ENCODE peak calls at places on chromosomes 4 and X, in five cellular contexts. One of them, this sample, is unnamed.
A peak's percentile ranks its signal among the peaks of the same experiment; 100 is the strongest.

GRCh38 chrX:119041175-119041574 is 31.6 kb upstream of the CT47C1 start:
- DNase-seq in fibroblast of lung: peak; percentile 91
- DNase-seq in OCI-LY7: no peak
- DNase-seq in suprapubic skin: no peak
- DNase-seq in cardiac fibroblast: peak; percentile 88
- DNase-seq in this sample: peak; percentile 82

GRCh38 chr4:120132935-120133334 is 66.3 kb upstream of the MAD2L1 start:
- DNase-seq in cardiac fibroblast: peak; percentile 2
- DNase-seq in suprapubic skin: no peak
- DNase-seq in fibroblast of lung: peak; percentile 46
- DNase-seq in OCI-LY7: peak; percentile 35
- DNase-seq in this sample: no peak

GRCh38 chrX:139508099-139508498 is 22.4 kb upstream of the F9 start:
- DNase-seq in suprapubic skin: no peak
- DNase-seq in fibroblast of lung: no peak
- DNase-seq in cardiac fibroblast: no peak
- DNase-seq in OCI-LY7: no peak
- DNase-seq in this sample: no peak

GRCh38 chr4:6875431-6875831 is 34.2 kb upstream of the TBC1D14 start:
- DNase-seq in fibroblast of lung: no peak
- DNase-seq in suprapubic skin: no peak
- DNase-seq in OCI-LY7: peak; percentile 17
- DNase-seq in cardiac fibroblast: no peak
- DNase-seq in this sample: no peak

GRCh38 chr4:145098675-145099037 is 545 bp downstream of the ABCE1 start:
- DNase-seq in cardiac fibroblast: peak; percentile 58
- DNase-seq in OCI-LY7: no peak
- DNase-seq in suprapubic skin: no peak
- DNase-seq in fibroblast of lung: peak; percentile 63
- DNase-seq in this sample: peak; percentile 64

GRCh38 chrX:16278927-16279326 is 111.6 kb downstream of the MAGEB17 start:
- DNase-seq in suprapubic skin: no peak
- DNase-seq in cardiac fibroblast: no peak
- DNase-seq in OCI-LY7: no peak
- DNase-seq in fibroblast of lung: no peak
- DNase-seq in this sample: no peak

GRCh38 chr4:78704981-78705757 is 71.0 kb upstream of the BMP2K start:
- DNase-seq in cardiac fibroblast: peak; percentile 69
- DNase-seq in OCI-LY7: no peak
- DNase-seq in fibroblast of lung: peak; percentile 78
- DNase-seq in suprapubic skin: no peak
- DNase-seq in this sample: peak; percentile 70

GRCh38 chrX:39396358-39396995 is 595.2 kb downstream of the MID1IP1 start:
- DNase-seq in suprapubic skin: no peak
- DNase-seq in fibroblast of lung: no peak
- DNase-seq in cardiac fibroblast: no peak
- DNase-seq in OCI-LY7: no peak
- DNase-seq in this sample: no peak

GRCh38 chrX:45758738-45759397 is 558.2 kb upstream of the DIPK2B start:
- DNase-seq in fibroblast of lung: no peak
- DNase-seq in suprapubic skin: no peak
- DNase-seq in OCI-LY7: no peak
- DNase-seq in cardiac fibroblast: no peak
- DNase-seq in this sample: peak; percentile 56

GRCh38 chrX:120120223-120120622 is 4.5 kb upstream of the RHOXF1 start:
- DNase-seq in OCI-LY7: no peak
- DNase-seq in cardiac fibroblast: no peak
- DNase-seq in fibroblast of lung: peak; percentile 8
- DNase-seq in suprapubic skin: no peak
- DNase-seq in this sample: no peak

GRCh38 chrX:9465380-9466114 is 689 bp downstream of the TBL1X start:
- DNase-seq in cardiac fibroblast: peak; percentile 6
- DNase-seq in OCI-LY7: peak; percentile 22
- DNase-seq in fibroblast of lung: no peak
- DNase-seq in suprapubic skin: no peak
- DNase-seq in this sample: no peak

GRCh38 chr4:71593306-71593705 is 190.6 kb downstream of the GC start:
- DNase-seq in cardiac fibroblast: no peak
- DNase-seq in OCI-LY7: no peak
- DNase-seq in suprapubic skin: no peak
- DNase-seq in fibroblast of lung: no peak
- DNase-seq in this sample: no peak

GRCh38 chrX:95382799-95383198 is 1301.8 kb upstream of the DIAPH2 start:
- DNase-seq in OCI-LY7: no peak
- DNase-seq in fibroblast of lung: no peak
- DNase-seq in suprapubic skin: no peak
- DNase-seq in cardiac fibroblast: no peak
- DNase-seq in this sample: no peak

GRCh38 chr4:63693321-63693720 is 715.9 kb downstream of the TECRL start:
- DNase-seq in OCI-LY7: no peak
- DNase-seq in fibroblast of lung: no peak
- DNase-seq in suprapubic skin: no peak
- DNase-seq in cardiac fibroblast: peak; percentile 33
- DNase-seq in this sample: no peak

GRCh38 chrX:1480082-1480785 is 27.5 kb upstream of the ASMTL start:
- DNase-seq in suprapubic skin: peak; percentile 17
- DNase-seq in OCI-LY7: no peak
- DNase-seq in cardiac fibroblast: no peak
- DNase-seq in fibroblast of lung: no peak
- DNase-seq in this sample: no peak

GRCh38 chrX:136954930-136955329 is 74.4 kb upstream of the RBMX start:
- DNase-seq in suprapubic skin: no peak
- DNase-seq in cardiac fibroblast: peak; percentile 60
- DNase-seq in OCI-LY7: peak; percentile 17
- DNase-seq in fibroblast of lung: peak; percentile 55
- DNase-seq in this sample: peak; percentile 44

GRCh38 chrX:21745756-21746155 is 12.2 kb downstream of the SMPX start:
- DNase-seq in cardiac fibroblast: peak; percentile 27
- DNase-seq in fibroblast of lung: peak; percentile 40
- DNase-seq in suprapubic skin: no peak
- DNase-seq in OCI-LY7: peak; percentile 19
- DNase-seq in this sample: peak; percentile 29

GRCh38 chrX:26070882-26071281 is 67.3 kb upstream of the MAGEB18 start:
- DNase-seq in suprapubic skin: no peak
- DNase-seq in cardiac fibroblast: no peak
- DNase-seq in OCI-LY7: no peak
- DNase-seq in fibroblast of lung: no peak
- DNase-seq in this sample: no peak

GRCh38 chrX:149003863-149004660 is 501.0 kb downstream of the IDS start:
- DNase-seq in OCI-LY7: no peak
- DNase-seq in suprapubic skin: no peak
- DNase-seq in fibroblast of lung: no peak
- DNase-seq in cardiac fibroblast: peak; percentile 32
- DNase-seq in this sample: peak; percentile 7

GRCh38 chrX:70998402-70999027 is 67.6 kb upstream of the SLC7A3 start:
- DNase-seq in fibroblast of lung: peak; percentile 66
- DNase-seq in cardiac fibroblast: peak; percentile 73
- DNase-seq in OCI-LY7: peak; percentile 46
- DNase-seq in suprapubic skin: no peak
- DNase-seq in this sample: peak; percentile 43

GRCh38 chrX:43940811-43941210 is 32.4 kb downstream of the NDP start:
- DNase-seq in cardiac fibroblast: peak; percentile 54
- DNase-seq in fibroblast of lung: peak; percentile 61
- DNase-seq in OCI-LY7: no peak
- DNase-seq in suprapubic skin: no peak
- DNase-seq in this sample: peak; percentile 54

GRCh38 chr4:176593943-176594342 is 198.8 kb downstream of the VEGFC start:
- DNase-seq in OCI-LY7: no peak
- DNase-seq in suprapubic skin: no peak
- DNase-seq in fibroblast of lung: no peak
- DNase-seq in cardiac fibroblast: no peak
- DNase-seq in this sample: no peak

GRCh38 chr4:118190903-118191302 is 156.6 kb downstream of the NDST3 start:
- DNase-seq in OCI-LY7: no peak
- DNase-seq in cardiac fibroblast: no peak
- DNase-seq in suprapubic skin: no peak
- DNase-seq in fibroblast of lung: no peak
- DNase-seq in this sample: no peak

GRCh38 chrX:14039344-14039743 is 9.7 kb upstream of the GEMIN8 start:
- DNase-seq in fibroblast of lung: peak; percentile 45
- DNase-seq in cardiac fibroblast: peak; percentile 40
- DNase-seq in OCI-LY7: peak; percentile 59
- DNase-seq in suprapubic skin: no peak
- DNase-seq in this sample: peak; percentile 50

GRCh38 chr4:140095694-140096482 is 58.1 kb downstream of the MAML3 start:
- DNase-seq in fibroblast of lung: peak; percentile 97
- DNase-seq in OCI-LY7: peak; percentile 8
- DNase-seq in suprapubic skin: no peak
- DNase-seq in cardiac fibroblast: peak; percentile 95
- DNase-seq in this sample: peak; percentile 97

GRCh38 chr4:866761-867390 is 40.9 kb upstream of the CPLX1 start:
- DNase-seq in cardiac fibroblast: no peak
- DNase-seq in suprapubic skin: no peak
- DNase-seq in OCI-LY7: no peak
- DNase-seq in fibroblast of lung: peak; percentile 3
- DNase-seq in this sample: peak; percentile 32

GRCh38 chr4:186724861-186725419 is 1.3 kb upstream of the FAT1 start:
- DNase-seq in suprapubic skin: no peak
- DNase-seq in cardiac fibroblast: peak; percentile 29
- DNase-seq in OCI-LY7: no peak
- DNase-seq in fibroblast of lung: peak; percentile 46
- DNase-seq in this sample: peak; percentile 65

GRCh38 chr4:15231265-15232091 is 196.4 kb upstream of the C1QTNF7 start:
- DNase-seq in cardiac fibroblast: peak; percentile 91
- DNase-seq in fibroblast of lung: peak; percentile 93
- DNase-seq in suprapubic skin: peak; percentile 83
- DNase-seq in OCI-LY7: peak; percentile 79
- DNase-seq in this sample: peak; percentile 91

DNA sequence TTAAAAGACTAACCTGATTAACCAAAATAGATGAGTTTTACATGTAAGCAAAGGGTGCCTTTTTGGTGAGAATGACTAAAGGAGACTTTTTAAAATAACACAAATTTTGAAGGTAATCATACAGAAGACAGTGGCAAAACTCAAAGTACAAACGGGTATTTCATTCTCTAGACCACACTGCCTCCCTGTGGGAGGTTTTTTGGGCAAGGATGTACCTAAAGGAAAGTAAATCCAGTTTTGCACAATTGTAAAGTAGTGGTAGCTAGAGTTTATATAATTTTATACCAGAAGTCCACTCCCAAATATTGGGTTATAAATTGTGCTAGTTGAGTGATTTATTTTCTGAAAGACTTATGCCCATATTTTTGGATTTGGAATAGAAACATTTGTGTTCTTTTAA is 201.0 kb downstream of the PAPSS1 start:
- DNase-seq in cardiac fibroblast: peak; percentile 47
- DNase-seq in OCI-LY7: peak; percentile 1
- DNase-seq in fibroblast of lung: peak; percentile 18
- DNase-seq in suprapubic skin: no peak
- DNase-seq in this sample: peak; percentile 50
- TF ChIP-seq CTCF in cardiac fibroblast: peak; percentile 31
- TF ChIP-seq CTCF in OCI-LY7: peak; percentile 48
- TF ChIP-seq CTCF in fibroblast of lung: peak; percentile 29
- TF ChIP-seq CTCF in suprapubic skin: peak; percentile 26
- TF ChIP-seq CTCF in this sample: peak; percentile 53

GRCh38 chrX:24055043-24055356 is 244 bp downstream of the EIF2S3 start:
- DNase-seq in cardiac fibroblast: no peak
- DNase-seq in OCI-LY7: no peak
- DNase-seq in suprapubic skin: no peak
- DNase-seq in fibroblast of lung: no peak
- DNase-seq in this sample: no peak
- H3K4me3 ChIP-seq in cardiac fibroblast: no peak overlapping the region
- H3K4me3 ChIP-seq in OCI-LY7: no peak overlapping the region
- H3K4me3 ChIP-seq in suprapubic skin: no peak overlapping the region
- H3K4me3 ChIP-seq in fibroblast of lung: no peak overlapping the region
- H3K4me3 ChIP-seq in this sample: peak overlapping the region; percentile 80

GRCh38 chrX:12352922-12353321 is 214.6 kb downstream of the FRMPD4 start:
- DNase-seq in suprapubic skin: no peak
- DNase-seq in OCI-LY7: no peak
- DNase-seq in fibroblast of lung: no peak
- DNase-seq in cardiac fibroblast: no peak
- DNase-seq in this sample: no peak

GRCh38 chrX:12344954-12345353 is 206.7 kb downstream of the FRMPD4 start:
- DNase-seq in suprapubic skin: no peak
- DNase-seq in fibroblast of lung: no peak
- DNase-seq in OCI-LY7: no peak
- DNase-seq in cardiac fibroblast: no peak
- DNase-seq in this sample: no peak

DNA sequence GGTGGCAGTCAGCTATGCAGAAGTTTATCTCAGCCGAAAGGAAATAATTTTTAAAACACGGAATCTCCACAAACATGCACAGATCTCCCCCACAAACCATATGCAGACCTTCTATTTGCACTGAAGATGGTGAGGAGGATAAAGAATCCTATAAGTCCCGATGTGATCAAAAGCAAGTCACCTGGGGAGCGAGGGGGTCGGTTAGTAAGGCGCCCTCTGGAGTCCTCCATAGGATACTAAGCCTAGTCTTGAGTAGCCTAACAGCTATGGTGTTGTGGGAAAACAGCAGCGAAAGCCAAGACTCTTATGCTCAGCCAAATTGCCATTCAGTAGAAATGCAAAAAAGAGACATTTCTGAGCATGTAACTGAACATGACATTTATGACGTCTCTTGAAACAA is 210.9 kb downstream of the FRMPD4 start:
- DNase-seq in OCI-LY7: peak; percentile 1
- DNase-seq in cardiac fibroblast: no peak
- DNase-seq in fibroblast of lung: no peak
- DNase-seq in suprapubic skin: no peak
- DNase-seq in this sample: no peak
- TF ChIP-seq CTCF in OCI-LY7: peak; percentile 26
- TF ChIP-seq CTCF in cardiac fibroblast: no peak
- TF ChIP-seq CTCF in fibroblast of lung: no peak
- TF ChIP-seq CTCF in suprapubic skin: no peak
- TF ChIP-seq CTCF in this sample: no peak

GRCh38 chr4:17437396-17437795 is 74.5 kb downstream of the QDPR start:
- DNase-seq in cardiac fibroblast: no peak
- DNase-seq in fibroblast of lung: no peak
- DNase-seq in OCI-LY7: no peak
- DNase-seq in suprapubic skin: no peak
- DNase-seq in this sample: no peak

GRCh38 chr4:17436750-17437090 is 75.2 kb downstream of the QDPR start:
- DNase-seq in suprapubic skin: no peak
- DNase-seq in fibroblast of lung: no peak
- DNase-seq in cardiac fibroblast: no peak
- DNase-seq in OCI-LY7: no peak
- DNase-seq in this sample: no peak
- H3K4me3 ChIP-seq in suprapubic skin: no peak overlapping the region
- H3K4me3 ChIP-seq in fibroblast of lung: no peak overlapping the region
- H3K4me3 ChIP-seq in cardiac fibroblast: no peak overlapping the region
- H3K4me3 ChIP-seq in OCI-LY7: no peak overlapping the region
- H3K4me3 ChIP-seq in this sample: no peak overlapping the region

DNA sequence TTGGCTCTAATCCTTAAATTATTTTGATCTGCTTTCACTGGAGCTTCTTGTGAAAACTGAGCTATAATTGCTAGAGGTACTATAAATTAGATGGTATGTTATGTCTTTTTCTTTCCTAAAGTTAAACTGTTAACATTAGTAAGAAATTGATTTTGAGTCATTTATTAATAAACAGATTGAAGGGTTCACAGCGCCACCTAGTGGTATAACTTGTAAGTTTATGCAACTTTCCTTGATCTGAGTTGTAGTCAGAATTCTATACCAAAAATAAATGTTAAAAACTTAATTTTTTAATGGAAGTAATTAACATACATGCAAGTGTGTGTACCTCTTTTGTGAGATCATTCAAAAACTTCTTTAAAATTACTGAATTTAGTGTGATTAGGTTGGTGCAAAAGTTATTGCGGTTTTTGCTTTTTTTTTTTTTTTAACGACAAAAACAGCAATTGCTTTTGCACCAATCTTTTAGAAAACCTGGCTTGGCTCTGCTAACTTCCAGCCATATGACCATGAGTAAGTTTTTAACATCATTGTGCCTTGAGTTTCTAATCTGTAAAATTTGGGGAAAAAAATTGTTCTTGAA is 151.5 kb downstream of the CENPC start:
- DNase-seq in suprapubic skin: no peak
- DNase-seq in OCI-LY7: peak; percentile 59
- DNase-seq in fibroblast of lung: peak; percentile 55
- DNase-seq in cardiac fibroblast: peak; percentile 58
- DNase-seq in this sample: peak; percentile 61
- TF ChIP-seq CTCF in suprapubic skin: peak; percentile 40
- TF ChIP-seq CTCF in OCI-LY7: peak; percentile 95
- TF ChIP-seq CTCF in fibroblast of lung: peak; percentile 56
- TF ChIP-seq CTCF in cardiac fibroblast: peak; percentile 39
- TF ChIP-seq CTCF in this sample: peak; percentile 50